ENCODE peak calls at places on chromosomes 3 and 15, in seven cellular contexts. One of them, this sample, is unnamed.

GRCh38 chr3:180804871-180805430 is 107.5 kb upstream of the FXR1 start:
- DNase-seq in fibroblast of the aortic adventitia: peak
- DNase-seq in H1: peak
- DNase-seq in glutamatergic neuron: peak
- DNase-seq in NCI-H774: peak
- DNase-seq in body of pancreas: no peak
- DNase-seq in erythroblast: no peak
- DNase-seq in this sample: no peak

GRCh38 chr3:144737281-144737680 is 765.7 kb downstream of the DIPK2A start:
- DNase-seq in NCI-H774: no peak
- DNase-seq in glutamatergic neuron: no peak
- DNase-seq in body of pancreas: no peak
- DNase-seq in erythroblast: no peak
- DNase-seq in fibroblast of the aortic adventitia: no peak
- DNase-seq in H1: no peak
- DNase-seq in this sample: no peak

GRCh38 chr15:64703632-64703959 is 71.8 kb downstream of the RBPMS2 start:
- DNase-seq in H1: no peak
- DNase-seq in fibroblast of the aortic adventitia: no peak
- DNase-seq in erythroblast: no peak
- DNase-seq in glutamatergic neuron: no peak
- DNase-seq in NCI-H774: no peak
- DNase-seq in body of pancreas: no peak
- DNase-seq in this sample: no peak

GRCh38 chr3:98565237-98565643 is 28.2 kb downstream of the CPOX start:
- DNase-seq in erythroblast: no peak
- DNase-seq in fibroblast of the aortic adventitia: no peak
- DNase-seq in NCI-H774: no peak
- DNase-seq in glutamatergic neuron: no peak
- DNase-seq in body of pancreas: no peak
- DNase-seq in H1: no peak
- DNase-seq in this sample: no peak

GRCh38 chr15:96362001-96362758 is 31.7 kb downstream of the NR2F2 start:
- DNase-seq in erythroblast: no peak
- DNase-seq in H1: no peak
- DNase-seq in glutamatergic neuron: no peak
- DNase-seq in NCI-H774: no peak
- DNase-seq in body of pancreas: no peak
- DNase-seq in fibroblast of the aortic adventitia: no peak
- DNase-seq in this sample: no peak

GRCh38 chr3:24180616-24181015 is 235.5 kb downstream of the NR1D2 start:
- DNase-seq in fibroblast of the aortic adventitia: no peak
- DNase-seq in erythroblast: no peak
- DNase-seq in body of pancreas: no peak
- DNase-seq in H1: no peak
- DNase-seq in glutamatergic neuron: no peak
- DNase-seq in NCI-H774: no peak
- DNase-seq in this sample: no peak

GRCh38 chr3:111904376-111905241 is 45.5 kb downstream of the PHLDB2 start:
- DNase-seq in NCI-H774: no peak
- DNase-seq in fibroblast of the aortic adventitia: peak
- DNase-seq in H1: no peak
- DNase-seq in body of pancreas: no peak
- DNase-seq in glutamatergic neuron: no peak
- DNase-seq in erythroblast: no peak
- DNase-seq in this sample: no peak

GRCh38 chr15:27884726-27885125 is 214.4 kb downstream of the OCA2 start:
- DNase-seq in body of pancreas: no peak
- DNase-seq in H1: no peak
- DNase-seq in NCI-H774: no peak
- DNase-seq in erythroblast: no peak
- DNase-seq in glutamatergic neuron: no peak
- DNase-seq in fibroblast of the aortic adventitia: no peak
- DNase-seq in this sample: no peak

GRCh38 chr3:26719148-26719547 is 96.6 kb downstream of the LRRC3B start:
- DNase-seq in glutamatergic neuron: no peak
- DNase-seq in H1: no peak
- DNase-seq in body of pancreas: no peak
- DNase-seq in erythroblast: no peak
- DNase-seq in fibroblast of the aortic adventitia: no peak
- DNase-seq in NCI-H774: no peak
- DNase-seq in this sample: no peak

GRCh38 chr15:75249726-75250125 is 8.4 kb upstream of the GOLGA6C start:
- DNase-seq in erythroblast: no peak
- DNase-seq in body of pancreas: no peak
- DNase-seq in NCI-H774: no peak
- DNase-seq in fibroblast of the aortic adventitia: no peak
- DNase-seq in glutamatergic neuron: no peak
- DNase-seq in H1: no peak
- DNase-seq in this sample: no peak

GRCh38 chr3:35782355-35782754 is 143.0 kb downstream of the ARPP21 start:
- DNase-seq in H1: no peak
- DNase-seq in fibroblast of the aortic adventitia: no peak
- DNase-seq in body of pancreas: no peak
- DNase-seq in NCI-H774: no peak
- DNase-seq in glutamatergic neuron: no peak
- DNase-seq in erythroblast: no peak
- DNase-seq in this sample: no peak

GRCh38 chr3:8733332-8734094 is at the start of gene CAV3:
- DNase-seq in fibroblast of the aortic adventitia: no peak
- DNase-seq in H1: no peak
- DNase-seq in erythroblast: no peak
- DNase-seq in body of pancreas: no peak
- DNase-seq in NCI-H774: no peak
- DNase-seq in glutamatergic neuron: no peak
- DNase-seq in this sample: no peak

GRCh38 chr3:8742921-8743605 is 9.5 kb downstream of the CAV3 start:
- DNase-seq in NCI-H774: no peak
- DNase-seq in body of pancreas: no peak
- DNase-seq in fibroblast of the aortic adventitia: peak
- DNase-seq in H1: no peak
- DNase-seq in glutamatergic neuron: no peak
- DNase-seq in erythroblast: no peak
- DNase-seq in this sample: no peak

GRCh38 chr15:80182611-80183210 is 29.9 kb downstream of the FAH start:
- DNase-seq in glutamatergic neuron: no peak
- DNase-seq in body of pancreas: no peak
- DNase-seq in NCI-H774: no peak
- DNase-seq in H1: no peak
- DNase-seq in fibroblast of the aortic adventitia: peak
- DNase-seq in erythroblast: no peak
- DNase-seq in this sample: no peak

GRCh38 chr15:22904736-22905135 is 66.3 kb downstream of the NIPA2 start:
- DNase-seq in fibroblast of the aortic adventitia: no peak
- DNase-seq in H1: no peak
- DNase-seq in body of pancreas: peak
- DNase-seq in glutamatergic neuron: no peak
- DNase-seq in NCI-H774: peak
- DNase-seq in erythroblast: no peak
- DNase-seq in this sample: no peak

GRCh38 chr15:48733615-48734014 is 77.3 kb downstream of the CEP152 start:
- DNase-seq in body of pancreas: no peak
- DNase-seq in H1: no peak
- DNase-seq in erythroblast: no peak
- DNase-seq in fibroblast of the aortic adventitia: no peak
- DNase-seq in NCI-H774: no peak
- DNase-seq in glutamatergic neuron: no peak
- DNase-seq in this sample: no peak

GRCh38 chr3:102053375-102053989 is 204.2 kb downstream of the NFKBIZ start:
- DNase-seq in fibroblast of the aortic adventitia: peak
- DNase-seq in body of pancreas: no peak
- DNase-seq in H1: no peak
- DNase-seq in NCI-H774: no peak
- DNase-seq in glutamatergic neuron: no peak
- DNase-seq in erythroblast: no peak
- DNase-seq in this sample: no peak

GRCh38 chr3:3552741-3553140 is 246.5 kb upstream of the LRRN1 start:
- DNase-seq in glutamatergic neuron: no peak
- DNase-seq in H1: no peak
- DNase-seq in erythroblast: no peak
- DNase-seq in body of pancreas: no peak
- DNase-seq in fibroblast of the aortic adventitia: no peak
- DNase-seq in NCI-H774: no peak
- DNase-seq in this sample: no peak

GRCh38 chr15:70140031-70140542 is 42.4 kb upstream of the TLE3 start:
- DNase-seq in H1: no peak
- DNase-seq in body of pancreas: no peak
- DNase-seq in glutamatergic neuron: no peak
- DNase-seq in fibroblast of the aortic adventitia: no peak
- DNase-seq in NCI-H774: no peak
- DNase-seq in erythroblast: no peak
- DNase-seq in this sample: no peak

GRCh38 chr3:141386080-141386594 is 17.8 kb downstream of the ZBTB38 start:
- DNase-seq in H1: no peak
- DNase-seq in glutamatergic neuron: no peak
- DNase-seq in NCI-H774: no peak
- DNase-seq in erythroblast: no peak
- DNase-seq in body of pancreas: no peak
- DNase-seq in fibroblast of the aortic adventitia: no peak
- DNase-seq in this sample: no peak

GRCh38 chr15:71761649-71762048 is 48.7 kb upstream of the NR2E3 start:
- DNase-seq in NCI-H774: no peak
- DNase-seq in erythroblast: no peak
- DNase-seq in fibroblast of the aortic adventitia: peak
- DNase-seq in H1: no peak
- DNase-seq in body of pancreas: no peak
- DNase-seq in glutamatergic neuron: no peak
- DNase-seq in this sample: no peak

GRCh38 chr3:34683851-34684250 is 885.4 kb downstream of the PDCD6IP start:
- DNase-seq in glutamatergic neuron: peak
- DNase-seq in fibroblast of the aortic adventitia: peak
- DNase-seq in NCI-H774: peak
- DNase-seq in erythroblast: peak
- DNase-seq in body of pancreas: peak
- DNase-seq in H1: peak
- DNase-seq in this sample: no peak

GRCh38 chr15:39230205-39230916 is 350.5 kb upstream of the THBS1 start:
- DNase-seq in fibroblast of the aortic adventitia: no peak
- DNase-seq in NCI-H774: no peak
- DNase-seq in body of pancreas: peak
- DNase-seq in erythroblast: no peak
- DNase-seq in glutamatergic neuron: no peak
- DNase-seq in H1: no peak
- DNase-seq in this sample: no peak

GRCh38 chr15:34514251-34514760 is 69.1 kb downstream of the GOLGA8B start:
- DNase-seq in glutamatergic neuron: peak
- DNase-seq in body of pancreas: peak
- DNase-seq in H1: no peak
- DNase-seq in NCI-H774: no peak
- DNase-seq in erythroblast: peak
- DNase-seq in fibroblast of the aortic adventitia: peak
- DNase-seq in this sample: no peak

GRCh38 chr3:48110463-48110862 is 77.8 kb downstream of the CDC25A start:
- DNase-seq in erythroblast: no peak
- DNase-seq in body of pancreas: no peak
- DNase-seq in glutamatergic neuron: no peak
- DNase-seq in H1: no peak
- DNase-seq in NCI-H774: no peak
- DNase-seq in fibroblast of the aortic adventitia: no peak
- DNase-seq in this sample: no peak